ENCODE peak calls at places on chromosomes 6 and 20, in seven cellular contexts. D, R, U, O, W, V and L are unnamed samples.

GRCh38 chr20:19964289-19965263 is 52.6 kb upstream of the NAA20 start:
- DNase-seq in W (no peak), R (peak; percentile 57), D (peak; percentile 76), O (no peak), U (peak; percentile 66), V (no peak), L (peak; percentile 59)

GRCh38 chr20:20518263-20518662 is 150.4 kb downstream of the INSM1 start:
- DNase-seq in R (no peak), W (no peak), U (no peak), O (no peak), D (no peak), V (no peak), L (no peak)

GRCh38 chr6:24107294-24107693 is 18.7 kb upstream of the NRSN1 start:
- DNase-seq in O (no peak), V (no peak), W (no peak), U (no peak), R (no peak), D (no peak), L (no peak)

GRCh38 chr6:82419859-82420258 is 56.2 kb downstream of the TPBG start:
- DNase-seq in O (no peak), D (no peak), W (no peak), V (no peak), R (no peak), U (no peak), L (no peak)

GRCh38 chr6:116406678-116407345 is 36.1 kb downstream of the DSE start:
- DNase-seq in U (no peak), R (no peak), D (peak; percentile 81), V (no peak), O (no peak), W (no peak), L (no peak)

GRCh38 chr6:36679043-36679821 is 718 bp downstream of the CDKN1A start:
- DNase-seq in V (peak; percentile 8), O (peak; percentile 45), W (peak; percentile 66), R (peak; percentile 78), U (no peak), D (peak; percentile 51), L (peak; percentile 60)

GRCh38 chr20:44496976-44497375 is 21.3 kb downstream of the TTPAL start:
- DNase-seq in O (no peak), R (no peak), D (peak; percentile 87), V (no peak), W (no peak), U (peak; percentile 54), L (no peak)

GRCh38 chr20:25196701-25197120 is 1.2 kb downstream of the ENTPD6 start:
- DNase-seq in U (no peak), V (no peak), O (no peak), R (no peak), D (peak; percentile 7), W (no peak), L (peak; percentile 39)

GRCh38 chr20:47887477-47888080 is 102.3 kb upstream of the SULF2 start:
- DNase-seq in W (no peak), V (no peak), U (no peak), R (no peak), D (no peak), O (no peak), L (no peak)

GRCh38 chr20:40714109-40714508 is 25.1 kb upstream of the MAFB start:
- DNase-seq in D (no peak), U (no peak), O (no peak), V (no peak), W (no peak), R (no peak), L (no peak)

GRCh38 chr20:1309439-1309847 is 19.5 kb downstream of the SDCBP2 start:
- DNase-seq in W (no peak), O (no peak), R (no peak), D (no peak), U (no peak), V (no peak), L (no peak)

GRCh38 chr20:39810269-39810668 is 848.1 kb downstream of the DHX35 start:
- DNase-seq in D (no peak), V (no peak), U (no peak), O (no peak), W (no peak), R (no peak), L (no peak)

GRCh38 chr6:147924598-147924997 is 416.1 kb downstream of the SAMD5 start:
- DNase-seq in V (no peak), U (no peak), O (no peak), D (no peak), W (no peak), R (no peak), L (no peak)

GRCh38 chr6:46190889-46191288 is 20.1 kb upstream of the ENPP5 start:
- DNase-seq in O (no peak), R (no peak), V (no peak), W (no peak), U (no peak), D (no peak), L (no peak)

GRCh38 chr6:106159531-106159940 is 73.4 kb downstream of the PRDM1 start:
- DNase-seq in V (no peak), D (peak; percentile 96), U (peak; percentile 91), W (no peak), O (no peak), R (no peak), L (no peak)

GRCh38 chr6:138728672-138729071 is 44.9 kb upstream of the CCDC28A start:
- DNase-seq in R (no peak), U (no peak), V (no peak), O (no peak), D (no peak), W (no peak), L (no peak)

GRCh38 chr20:1392693-1393506 is at the start of gene FKBP1A:
- DNase-seq in O (peak; percentile 90), W (peak; percentile 71), D (peak; percentile 93), U (no peak), V (peak; percentile 84), R (peak; percentile 95), L (peak; percentile 96)